ENCODE peak calls at places on chromosomes 2 and 18, in eight cellular contexts. F is hepatic stellate cell; T is hippocampal formation; Q is pulmonary artery endothelial cell; K is NCI-H524; B is iPS-NIHi11; S is activated CD4-positive, alpha-beta T cell treated with anti-CD3 and anti-CD28 coated beads, Interleukin-2, amount 50 U/mL, for 24 hours; H is body of pancreas. P is an unnamed sample.

GRCh38 chr2:1233280-1233679 is 180.0 kb upstream of the TPO start:
- DNase-seq in F (no peak), T (no peak), Q (no peak), K (peak), B (no peak), S (no peak), H (no peak), P (no peak)

GRCh38 chr2:218857371-218858137 is 2.1 kb upstream of the WNT6 start:
- DNase-seq in F (no peak), T (no peak), Q (no peak), K (no peak), B (no peak), S (no peak), H (no peak), P (no peak)

GRCh38 chr2:79013629-79014028 is 11.9 kb upstream of the REG3G start:
- DNase-seq in F (no peak), T (no peak), Q (no peak), K (no peak), B (no peak), S (no peak), H (no peak), P (no peak)

GRCh38 chr2:241941691-241942301 is 72.3 kb downstream of the RTP5 start:
- DNase-seq in F (no peak), T (no peak), Q (no peak), K (no peak), B (no peak), S (no peak), H (no peak), P (no peak)

GRCh38 chr18:12885500-12885899 is 1.5 kb upstream of the PTPN2 start:
- DNase-seq in F (no peak), T (no peak), Q (no peak), K (no peak), B (no peak), S (no peak), H (no peak), P (no peak)

GRCh38 chr2:40155728-40156127 is 296.2 kb downstream of the SLC8A1 start:
- DNase-seq in F (no peak), T (no peak), Q (no peak), K (no peak), B (no peak), S (no peak), H (no peak), P (no peak)

GRCh38 chr2:73258186-73258912 is 24.2 kb downstream of the CCT7 start:
- DNase-seq in F (no peak), T (no peak), Q (no peak), K (no peak), B (no peak), S (no peak), H (no peak), P (no peak)

GRCh38 chr18:76459687-76460350 is 35.2 kb downstream of the ZNF516 start:
- DNase-seq in F (peak), T (no peak), Q (peak), K (no peak), B (no peak), S (no peak), H (peak), P (no peak)

GRCh38 chr2:171327043-171327496 is 106.7 kb downstream of the METTL8 start:
- DNase-seq in F (no peak), T (no peak), Q (no peak), K (no peak), B (peak), S (no peak), H (no peak), P (no peak)

GRCh38 chr2:205734436-205734835 is 52.1 kb downstream of the NRP2 start:
- DNase-seq in F (peak), T (peak), Q (peak), K (peak), B (peak), S (no peak), H (peak), P (no peak)

GRCh38 chr2:219969508-219969907 is 342.1 kb downstream of the SLC4A3 start:
- DNase-seq in F (no peak), T (no peak), Q (no peak), K (no peak), B (no peak), S (no peak), H (no peak), P (no peak)

GRCh38 chr18:68623342-68623741 is 91.6 kb downstream of the TMX3 start:
- DNase-seq in F (peak), T (peak), Q (peak), K (peak), B (peak), S (no peak), H (peak), P (no peak)

GRCh38 chr2:233449071-233449901 is 95.0 kb downstream of the DGKD start:
- DNase-seq in F (peak), T (peak), Q (peak), K (peak), B (peak), S (no peak), H (peak), P (no peak)

GRCh38 chr2:26495705-26496271 is 17.9 kb upstream of the OTOF start:
- DNase-seq in F (no peak), T (no peak), Q (no peak), K (no peak), B (peak), S (no peak), H (peak), P (no peak)

GRCh38 chr2:38315707-38316333 is 61.3 kb downstream of the ATL2 start:
- DNase-seq in F (peak), T (peak), Q (peak), K (peak), B (peak), S (peak), H (no peak), P (no peak)

GRCh38 chr2:208698114-208698513 is 291.5 kb downstream of the PTH2R start:
- DNase-seq in F (no peak), T (no peak), Q (no peak), K (peak), B (peak), S (no peak), H (no peak), P (no peak)

GRCh38 chr2:189594305-189594704 is 13.7 kb upstream of the SLC40A1 start:
- DNase-seq in F (no peak), T (no peak), Q (no peak), K (no peak), B (no peak), S (no peak), H (no peak), P (no peak)

GRCh38 chr2:40507429-40507828 is 55.5 kb upstream of the SLC8A1 start:
- DNase-seq in F (no peak), T (no peak), Q (no peak), K (no peak), B (no peak), S (no peak), H (no peak), P (no peak)

GRCh38 chr2:88258208-88258607 is 88.1 kb downstream of the THNSL2 start:
- DNase-seq in F (no peak), T (no peak), Q (no peak), K (no peak), B (no peak), S (no peak), H (no peak), P (no peak)

GRCh38 chr18:14179306-14179705 is 47.1 kb upstream of the ZNF519 start:
- DNase-seq in F (no peak), T (no peak), Q (no peak), K (peak), B (no peak), S (no peak), H (peak), P (no peak)

P was measured in colonic mucosa.